ENCODE peak calls at places on chromosomes 2 and 18, in ten cellular contexts. P is upper lobe of right lung, L is SK-N-SH, I is uterus, R is mucosa of descending colon, W is aorta, Q is GM23248, F is fibroblast of lung, E is small intestine, D is mammary epithelial cell. J is an unnamed sample.

GRCh38 chr18:74623047-74623816 is 25.6 kb downstream of the ZNF407 start:
- DNase-seq in P (no peak), L (no peak), I (no peak), R (peak; percentile 34), W (no peak), Q (peak; percentile 56), F (no peak), E (peak; percentile 7), D (no peak), J (no peak)

GRCh38 chr2:143182649-143183048 is 53.4 kb downstream of the ARHGAP15 start:
- DNase-seq in P (no peak), L (no peak), I (no peak), R (no peak), W (no peak), Q (no peak), F (no peak), E (no peak), D (no peak), J (no peak)

GRCh38 chr2:148209598-148209997 is 188.7 kb downstream of the MBD5 start:
- DNase-seq in P (no peak), L (no peak), I (no peak), R (no peak), W (no peak), Q (no peak), F (no peak), E (no peak), D (no peak), J (no peak)

GRCh38 chr2:163518762-163519161 is 217.0 kb downstream of the FIGN start:
- DNase-seq in P (no peak), L (no peak), I (no peak), R (no peak), W (no peak), Q (no peak), F (no peak), E (no peak), D (no peak), J (no peak)

GRCh38 chr2:11912980-11913379 is 166.5 kb downstream of the LPIN1 start:
- DNase-seq in P (no peak), L (no peak), I (no peak), R (no peak), W (no peak), Q (no peak), F (no peak), E (no peak), D (no peak), J (no peak)

GRCh38 chr18:3461704-3462103 is 11.7 kb downstream of the TGIF1 start:
- DNase-seq in P (no peak), L (no peak), I (no peak), R (no peak), W (no peak), Q (no peak), F (no peak), E (no peak), D (no peak), J (no peak)

GRCh38 chr2:29134933-29135332 is 19.7 kb downstream of the CLIP4 start:
- DNase-seq in P (no peak), L (no peak), I (no peak), R (no peak), W (no peak), Q (no peak), F (no peak), E (no peak), D (no peak), J (no peak)

GRCh38 chr2:160940699-160941098 is 219.5 kb upstream of the TANK start:
- DNase-seq in P (no peak), L (no peak), I (no peak), R (peak; percentile 19), W (no peak), Q (peak; percentile 36), F (no peak), E (no peak), D (peak; percentile 78), J (no peak)

GRCh38 chr18:58362027-58362575 is 266.8 kb downstream of the ALPK2 start:
- DNase-seq in P (no peak), L (no peak), I (peak; percentile 58), R (no peak), W (peak; percentile 67), Q (peak; percentile 98), F (peak; percentile 96), E (no peak), D (peak; percentile 93), J (no peak)

GRCh38 chr18:3603460-3604259 is 153.7 kb downstream of the TGIF1 start:
- DNase-seq in P (no peak), L (no peak), I (no peak), R (peak; percentile 47), W (no peak), Q (peak; percentile 98), F (peak; percentile 97), E (peak; percentile 85), D (peak; percentile 92), J (no peak)

GRCh38 chr18:77071711-77072292 is 60.8 kb downstream of the MBP start:
- DNase-seq in P (no peak), L (no peak), I (no peak), R (no peak), W (peak; percentile 75), Q (peak; percentile 85), F (peak; percentile 96), E (no peak), D (no peak), J (peak; percentile 52)

GRCh38 chr2:42910657-42911405 is 118.4 kb upstream of the HAAO start:
- DNase-seq in P (no peak), L (no peak), I (peak; percentile 6), R (no peak), W (no peak), Q (no peak), F (no peak), E (no peak), D (no peak), J (no peak)
- H3K4me1 ChIP-seq in P (peaks cover 40% of the 10 kb centered on the region), L (peaks cover 20% of the 10 kb centered on the region), I (peaks cover 12% of the 10 kb centered on the region), R (peaks cover 15% of the 10 kb centered on the region), W (peaks cover 2% of the 10 kb centered on the region), Q (peaks cover 21% of the 10 kb centered on the region), F (peaks cover 28% of the 10 kb centered on the region), E (peaks cover 2% of the 10 kb centered on the region), D (peaks cover 13% of the 10 kb centered on the region), J (peaks cover 57% of the 10 kb centered on the region)

GRCh38 chr2:120905824-120906571 is 170.3 kb downstream of the GLI2 start:
- DNase-seq in P (no peak), L (no peak), I (no peak), R (no peak), W (peak; percentile 41), Q (no peak), F (no peak), E (no peak), D (no peak), J (no peak)

GRCh38 chr2:120908314-120908975 is 172.8 kb downstream of the GLI2 start:
- DNase-seq in P (no peak), L (no peak), I (no peak), R (no peak), W (peak; percentile 22), Q (peak; percentile 16), F (no peak), E (no peak), D (no peak), J (no peak)

GRCh38 chr2:120909102-120909501 is 173.4 kb downstream of the GLI2 start:
- DNase-seq in P (no peak), L (no peak), I (no peak), R (no peak), W (peak; percentile 16), Q (no peak), F (no peak), E (no peak), D (no peak), J (no peak)

GRCh38 chr2:120906914-120907313 is 171.2 kb downstream of the GLI2 start:
- DNase-seq in P (no peak), L (no peak), I (no peak), R (no peak), W (peak; percentile 23), Q (no peak), F (no peak), E (no peak), D (no peak), J (no peak)

DNA sequence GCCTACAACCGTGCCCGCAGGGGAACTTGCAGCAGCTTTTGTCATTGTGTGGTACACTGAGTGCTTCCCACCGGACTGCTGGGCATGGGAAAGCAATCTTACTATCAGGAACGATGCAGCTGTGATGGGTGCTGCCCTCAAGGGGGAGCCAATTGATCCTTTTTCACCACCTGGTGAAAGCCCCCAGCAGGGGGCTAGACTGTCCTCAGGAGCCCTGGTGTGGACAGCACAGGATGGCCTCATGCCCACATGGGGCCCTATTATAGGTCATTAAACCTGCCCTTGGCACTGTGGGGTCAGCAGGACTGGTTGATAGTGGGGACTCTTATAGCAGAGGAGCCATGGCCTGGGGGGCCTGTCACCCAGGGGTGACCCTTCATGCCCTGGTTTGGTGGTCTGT is 172.2 kb downstream of the GLI2 start:
- DNase-seq in P (no peak), L (no peak), I (no peak), R (no peak), W (peak; percentile 27), Q (peak; percentile 6), F (no peak), E (no peak), D (no peak), J (no peak)
- H3K4me1 ChIP-seq in P (peaks cover 6% of the 10 kb centered on the region), L (peaks cover 45% of the 10 kb centered on the region), I (peaks cover 11% of the 10 kb centered on the region), R (peaks cover 7% of the 10 kb centered on the region), W (no peaks in the 10 kb centered on the region), Q (peaks cover 21% of the 10 kb centered on the region), F (peaks cover 24% of the 10 kb centered on the region), E (no peaks in the 10 kb centered on the region), D (no peaks in the 10 kb centered on the region), J (peaks cover 14% of the 10 kb centered on the region)

GRCh38 chr2:43082878-43083261 is 143.5 kb downstream of the ZFP36L2 start:
- DNase-seq in P (no peak), L (no peak), I (no peak), R (no peak), W (no peak), Q (no peak), F (no peak), E (no peak), D (no peak), J (no peak)
- H3K4me1 ChIP-seq in P (peaks cover 59% of the 10 kb centered on the region), L (peaks cover 74% of the 10 kb centered on the region), I (peaks cover 57% of the 10 kb centered on the region), R (peaks cover 12% of the 10 kb centered on the region), W (peaks cover 6% of the 10 kb centered on the region), Q (peaks cover 67% of the 10 kb centered on the region), F (peaks cover 60% of the 10 kb centered on the region), E (no peaks in the 10 kb centered on the region), D (peaks cover 58% of the 10 kb centered on the region), J (peaks cover 52% of the 10 kb centered on the region)

GRCh38 chr2:177397501-177398289 is 5.1 kb downstream of the AGPS start:
- DNase-seq in P (no peak), L (no peak), I (peak; percentile 39), R (peak; percentile 7), W (no peak), Q (peak; percentile 92), F (peak; percentile 98), E (no peak), D (peak; percentile 77), J (no peak)

GRCh38 chr2:177396630-177397460 is 4.3 kb downstream of the AGPS start:
- DNase-seq in P (no peak), L (no peak), I (no peak), R (no peak), W (no peak), Q (peak; percentile 81), F (peak; percentile 91), E (no peak), D (peak; percentile 50), J (no peak)

GRCh38 chr2:177398290-177398683 is 5.7 kb downstream of the AGPS start:
- DNase-seq in P (no peak), L (no peak), I (no peak), R (no peak), W (no peak), Q (peak; percentile 14), F (no peak), E (no peak), D (no peak), J (no peak)

GRCh38 chr2:177400337-177400923 is 7.9 kb downstream of the AGPS start:
- DNase-seq in P (no peak), L (no peak), I (no peak), R (no peak), W (no peak), Q (peak; percentile 23), F (peak; percentile 73), E (no peak), D (no peak), J (no peak)

GRCh38 chr2:177399376-177399775 is 6.8 kb downstream of the AGPS start:
- DNase-seq in P (no peak), L (no peak), I (no peak), R (no peak), W (no peak), Q (no peak), F (no peak), E (no peak), D (no peak), J (no peak)
- H3K4me1 ChIP-seq in P (peaks cover 29% of the 10 kb centered on the region), L (peaks cover 16% of the 10 kb centered on the region), I (no peaks in the 10 kb centered on the region), R (peaks cover 32% of the 10 kb centered on the region), W (no peaks in the 10 kb centered on the region), Q (peaks cover 45% of the 10 kb centered on the region), F (peaks cover 7% of the 10 kb centered on the region), E (peaks cover 5% of the 10 kb centered on the region), D (peaks cover 23% of the 10 kb centered on the region), J (peaks cover 6% of the 10 kb centered on the region)

J was measured in tibial nerve.